ENCODE peak calls at places on chromosome 15, in four cellular contexts. G is WTC11, O is K562, C is HepG2. X is an unnamed sample.

GRCh38 chr15:96342611-96343528 is 12.4 kb downstream of the NR2F2 start:
- DNase-seq in G (peak), C (no peak), O (no peak), X (no peak)

GRCh38 chr15:40361640-40362039 is 3.6 kb downstream of the DISP2 start:
- DNase-seq in C (no peak), O (no peak), G (no peak), X (no peak)

GRCh38 chr15:79981861-79982455 is 11.0 kb upstream of the BCL2A1 start:
- DNase-seq in O (no peak), G (no peak), C (no peak), X (no peak)

GRCh38 chr15:75809986-75810750 is 33.1 kb upstream of the UBE2Q2 start:
- DNase-seq in G (peak), C (peak), O (peak), X (peak)

GRCh38 chr15:53844634-53845033 is 85.2 kb upstream of the WDR72 start:
- DNase-seq in O (no peak), G (no peak), C (no peak), X (no peak)

GRCh38 chr15:41491889-41492288 is 1.8 kb upstream of the ITPKA start:
- DNase-seq in C (no peak), O (no peak), G (no peak), X (no peak)

GRCh38 chr15:33013827-33014445 is 180.6 kb downstream of the FMN1 start:
- DNase-seq in G (no peak), C (no peak), O (no peak), X (peak)

GRCh38 chr15:27671794-27672438 is 427.2 kb downstream of the OCA2 start:
- DNase-seq in G (no peak), C (no peak), O (no peak), X (no peak)

GRCh38 chr15:100929641-100930042 is 10.5 kb downstream of the LRRK1 start:
- DNase-seq in G (no peak), C (no peak), O (no peak), X (no peak)

GRCh38 chr15:99057697-99058420 is 47.0 kb upstream of the SYNM start:
- DNase-seq in C (no peak), O (no peak), G (no peak), X (no peak)

GRCh38 chr15:99057020-99057419 is 47.9 kb upstream of the SYNM start:
- DNase-seq in C (no peak), O (no peak), G (peak), X (no peak)

GRCh38 chr15:99062226-99062625 is 42.7 kb upstream of the SYNM start:
- DNase-seq in O (no peak), G (no peak), C (no peak), X (no peak)

GRCh38 chr15:99058421-99058870 is 46.4 kb upstream of the SYNM start:
- DNase-seq in O (no peak), C (no peak), G (no peak), X (peak)

GRCh38 chr15:99059010-99059981 is 45.6 kb upstream of the SYNM start:
- DNase-seq in G (peak), C (peak), O (peak), X (peak)
- TF ChIP-seq NR3C1 in G (no peak), C (no peak), O (no peak), X (no peak)

GRCh38 chr15:59205839-59206622 is 612 bp upstream of the LDHAL6B start:
- DNase-seq in G (no peak), O (no peak), C (no peak), X (no peak)
- TF ChIP-seq JUN in G (no peak), O (no peak), C (no peak), X (no peak)

GRCh38 chr15:61556037-61556648 is 327.0 kb upstream of the RORA start:
- DNase-seq in G (no peak), C (peak), O (no peak), X (no peak)

DNA sequence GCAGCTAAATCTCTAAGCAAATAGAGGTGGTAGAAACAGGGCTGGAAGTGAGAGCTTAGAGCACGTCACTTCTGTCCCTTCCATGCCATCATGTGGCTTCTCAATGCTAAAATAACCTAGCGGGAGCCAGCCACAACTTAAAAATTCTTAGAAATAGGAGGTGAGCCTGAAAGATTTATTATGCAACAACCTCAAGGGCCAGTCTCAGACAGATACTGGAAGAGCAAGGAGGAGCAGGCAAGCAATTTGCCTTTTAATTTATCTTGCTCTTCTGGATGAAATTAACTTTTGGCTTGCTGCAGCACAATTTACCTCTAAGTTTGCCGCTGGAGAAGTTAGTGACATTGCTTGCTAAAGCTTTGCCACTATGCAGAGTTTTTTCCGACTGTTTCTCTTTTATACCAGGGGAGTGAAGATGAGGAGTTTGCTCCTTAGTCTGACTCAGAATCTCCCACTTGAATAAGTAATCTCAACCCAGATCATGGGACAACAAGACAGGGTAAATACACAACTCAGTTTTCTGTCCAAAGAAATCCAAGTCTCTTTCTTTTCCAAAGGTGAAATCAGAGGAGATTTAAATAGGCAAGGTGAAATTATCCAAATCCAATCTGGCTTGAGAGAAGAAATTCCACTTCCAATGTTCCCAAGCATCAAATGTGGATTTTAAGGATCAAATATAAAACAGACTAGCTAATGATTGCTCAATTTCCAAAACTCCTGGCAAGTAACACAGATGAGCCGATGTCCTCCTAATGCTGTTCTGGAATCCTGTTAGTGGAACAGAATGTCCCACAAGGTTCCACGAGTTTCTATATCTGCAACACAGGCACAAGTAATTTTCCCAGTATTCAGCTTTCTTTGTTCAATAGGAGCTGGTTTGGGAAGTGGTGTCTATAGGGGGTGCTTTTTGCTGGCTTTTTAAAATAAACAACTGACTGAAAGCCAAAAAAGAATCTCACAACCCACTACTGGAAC is 329.4 kb upstream of the RORA start:
- DNase-seq in C (no peak), O (no peak), G (no peak), X (no peak)
- TF ChIP-seq NR3C1 in C (no peak), O (no peak), G (no peak), X (no peak)

GRCh38 chr15:78034495-78035191 is 42.9 kb downstream of the TBC1D2B start:
- DNase-seq in C (no peak), O (no peak), G (no peak), X (no peak)
- TF ChIP-seq JUN in C (no peak), O (no peak), G (no peak), X (no peak)

GRCh38 chr15:57597431-57597830 is 5.7 kb downstream of the MYZAP start:
- DNase-seq in O (no peak), C (no peak), G (no peak), X (no peak)
- TF ChIP-seq NR3C1 in O (no peak), C (no peak), G (no peak), X (no peak)